ENCODE peak calls at places on chromosomes 7 and 10, in five cellular contexts. One of them, this sample, is unnamed.

GRCh38 chr10:60305394-60305892 is 84.2 kb downstream of the ANK3 start:
- DNase-seq in activated CD4-positive, alpha-beta T cell treated with anti-CD3 and anti-CD28 coated beads, Interleukin-2, amount 10 ng/mL, durations not matched to agents 7 days and 5 days: no peak
- DNase-seq in cardiac fibroblast: no peak
- DNase-seq in stimulated activated CD8-positive, alpha-beta memory T cell treated with anti-CD3 and anti-CD28 coated beads, Interleukin-15, amount 100 ng/mL, for 1 hour: no peak
- DNase-seq in H7: no peak
- DNase-seq in this sample: peak

GRCh38 chr10:28241766-28242399 is 61.0 kb downstream of the MPP7 start:
- DNase-seq in activated CD4-positive, alpha-beta T cell treated with anti-CD3 and anti-CD28 coated beads, Interleukin-2, amount 10 ng/mL, durations not matched to agents 7 days and 5 days: peak
- DNase-seq in cardiac fibroblast: peak
- DNase-seq in stimulated activated CD8-positive, alpha-beta memory T cell treated with anti-CD3 and anti-CD28 coated beads, Interleukin-15, amount 100 ng/mL, for 1 hour: no peak
- DNase-seq in H7: peak
- DNase-seq in this sample: peak

GRCh38 chr10:43199684-43200537 is 61.7 kb downstream of the CSGALNACT2 start:
- DNase-seq in activated CD4-positive, alpha-beta T cell treated with anti-CD3 and anti-CD28 coated beads, Interleukin-2, amount 10 ng/mL, durations not matched to agents 7 days and 5 days: peak
- DNase-seq in cardiac fibroblast: no peak
- DNase-seq in stimulated activated CD8-positive, alpha-beta memory T cell treated with anti-CD3 and anti-CD28 coated beads, Interleukin-15, amount 100 ng/mL, for 1 hour: no peak
- DNase-seq in H7: peak
- DNase-seq in this sample: no peak

GRCh38 chr10:120641695-120642094 is 184.7 kb downstream of the PLPP4 start:
- DNase-seq in activated CD4-positive, alpha-beta T cell treated with anti-CD3 and anti-CD28 coated beads, Interleukin-2, amount 10 ng/mL, durations not matched to agents 7 days and 5 days: no peak
- DNase-seq in cardiac fibroblast: no peak
- DNase-seq in stimulated activated CD8-positive, alpha-beta memory T cell treated with anti-CD3 and anti-CD28 coated beads, Interleukin-15, amount 100 ng/mL, for 1 hour: no peak
- DNase-seq in H7: no peak
- DNase-seq in this sample: no peak

GRCh38 chr10:70750156-70750703 is 34.9 kb downstream of the TBATA start:
- DNase-seq in activated CD4-positive, alpha-beta T cell treated with anti-CD3 and anti-CD28 coated beads, Interleukin-2, amount 10 ng/mL, durations not matched to agents 7 days and 5 days: no peak
- DNase-seq in cardiac fibroblast: no peak
- DNase-seq in stimulated activated CD8-positive, alpha-beta memory T cell treated with anti-CD3 and anti-CD28 coated beads, Interleukin-15, amount 100 ng/mL, for 1 hour: no peak
- DNase-seq in H7: no peak
- DNase-seq in this sample: no peak

GRCh38 chr10:80699602-80700039 is 161.9 kb downstream of the SH2D4B start:
- DNase-seq in activated CD4-positive, alpha-beta T cell treated with anti-CD3 and anti-CD28 coated beads, Interleukin-2, amount 10 ng/mL, durations not matched to agents 7 days and 5 days: peak
- DNase-seq in cardiac fibroblast: peak
- DNase-seq in stimulated activated CD8-positive, alpha-beta memory T cell treated with anti-CD3 and anti-CD28 coated beads, Interleukin-15, amount 100 ng/mL, for 1 hour: peak
- DNase-seq in H7: peak
- DNase-seq in this sample: peak

GRCh38 chr7:33788493-33788892 is 116.8 kb upstream of the BMPER start:
- DNase-seq in activated CD4-positive, alpha-beta T cell treated with anti-CD3 and anti-CD28 coated beads, Interleukin-2, amount 10 ng/mL, durations not matched to agents 7 days and 5 days: no peak
- DNase-seq in cardiac fibroblast: no peak
- DNase-seq in stimulated activated CD8-positive, alpha-beta memory T cell treated with anti-CD3 and anti-CD28 coated beads, Interleukin-15, amount 100 ng/mL, for 1 hour: no peak
- DNase-seq in H7: no peak
- DNase-seq in this sample: no peak

GRCh38 chr10:105288613-105289012 is 647.5 kb downstream of the SORCS3 start:
- DNase-seq in activated CD4-positive, alpha-beta T cell treated with anti-CD3 and anti-CD28 coated beads, Interleukin-2, amount 10 ng/mL, durations not matched to agents 7 days and 5 days: no peak
- DNase-seq in cardiac fibroblast: no peak
- DNase-seq in stimulated activated CD8-positive, alpha-beta memory T cell treated with anti-CD3 and anti-CD28 coated beads, Interleukin-15, amount 100 ng/mL, for 1 hour: no peak
- DNase-seq in H7: no peak
- DNase-seq in this sample: no peak

GRCh38 chr10:28732091-28732490 is 54.8 kb downstream of the BAMBI start:
- DNase-seq in activated CD4-positive, alpha-beta T cell treated with anti-CD3 and anti-CD28 coated beads, Interleukin-2, amount 10 ng/mL, durations not matched to agents 7 days and 5 days: no peak
- DNase-seq in cardiac fibroblast: no peak
- DNase-seq in stimulated activated CD8-positive, alpha-beta memory T cell treated with anti-CD3 and anti-CD28 coated beads, Interleukin-15, amount 100 ng/mL, for 1 hour: no peak
- DNase-seq in H7: no peak
- DNase-seq in this sample: no peak

GRCh38 chr7:122803323-122803722 is 82.9 kb downstream of the CADPS2 start:
- DNase-seq in activated CD4-positive, alpha-beta T cell treated with anti-CD3 and anti-CD28 coated beads, Interleukin-2, amount 10 ng/mL, durations not matched to agents 7 days and 5 days: no peak
- DNase-seq in cardiac fibroblast: peak
- DNase-seq in stimulated activated CD8-positive, alpha-beta memory T cell treated with anti-CD3 and anti-CD28 coated beads, Interleukin-15, amount 100 ng/mL, for 1 hour: no peak
- DNase-seq in H7: peak
- DNase-seq in this sample: peak

GRCh38 chr7:121901026-121901425 is 28.1 kb downstream of the PTPRZ1 start:
- DNase-seq in activated CD4-positive, alpha-beta T cell treated with anti-CD3 and anti-CD28 coated beads, Interleukin-2, amount 10 ng/mL, durations not matched to agents 7 days and 5 days: no peak
- DNase-seq in cardiac fibroblast: no peak
- DNase-seq in stimulated activated CD8-positive, alpha-beta memory T cell treated with anti-CD3 and anti-CD28 coated beads, Interleukin-15, amount 100 ng/mL, for 1 hour: no peak
- DNase-seq in H7: no peak
- DNase-seq in this sample: no peak

This sample was measured in stromal cell of bone marrow.